ENCODE peak calls at places on chromosome 7, in seven cellular contexts. One of them, this sample, is unnamed.

GRCh38 chr7:147412782-147413186 is 1177.8 kb upstream of the C7orf33 start:
- DNase-seq in HT-29: no peak
- DNase-seq in NCI-H2107: no peak
- DNase-seq in CD4-positive, alpha-beta T cell: no peak
- DNase-seq in NCI-H774: no peak
- DNase-seq in left cardiac atrium: no peak
- DNase-seq in germinal center: no peak
- DNase-seq in this sample: no peak

GRCh38 chr7:66150471-66150870 is 35.8 kb downstream of the CRCP start:
- DNase-seq in HT-29: no peak
- DNase-seq in NCI-H2107: no peak
- DNase-seq in CD4-positive, alpha-beta T cell: no peak
- DNase-seq in NCI-H774: no peak
- DNase-seq in left cardiac atrium: peak
- DNase-seq in germinal center: no peak
- DNase-seq in this sample: no peak

GRCh38 chr7:27680610-27681009 is 17.9 kb upstream of the HIBADH start:
- DNase-seq in HT-29: no peak
- DNase-seq in NCI-H2107: no peak
- DNase-seq in CD4-positive, alpha-beta T cell: no peak
- DNase-seq in NCI-H774: no peak
- DNase-seq in left cardiac atrium: no peak
- DNase-seq in germinal center: no peak
- DNase-seq in this sample: no peak

GRCh38 chr7:368651-369475 is 78.9 kb downstream of the FOXL3 start:
- DNase-seq in HT-29: no peak
- DNase-seq in NCI-H2107: no peak
- DNase-seq in CD4-positive, alpha-beta T cell: no peak
- DNase-seq in NCI-H774: no peak
- DNase-seq in left cardiac atrium: peak
- DNase-seq in germinal center: no peak
- DNase-seq in this sample: no peak

GRCh38 chr7:1466524-1467271 is 7.4 kb upstream of the MICALL2 start:
- DNase-seq in HT-29: peak
- DNase-seq in NCI-H2107: no peak
- DNase-seq in CD4-positive, alpha-beta T cell: no peak
- DNase-seq in NCI-H774: no peak
- DNase-seq in left cardiac atrium: peak
- DNase-seq in germinal center: no peak
- DNase-seq in this sample: no peak

GRCh38 chr7:33757050-33757449 is 148.3 kb upstream of the BMPER start:
- DNase-seq in HT-29: no peak
- DNase-seq in NCI-H2107: no peak
- DNase-seq in CD4-positive, alpha-beta T cell: no peak
- DNase-seq in NCI-H774: no peak
- DNase-seq in left cardiac atrium: no peak
- DNase-seq in germinal center: no peak
- DNase-seq in this sample: no peak

GRCh38 chr7:41492603-41493002 is 210.3 kb downstream of the INHBA start:
- DNase-seq in HT-29: no peak
- DNase-seq in NCI-H2107: no peak
- DNase-seq in CD4-positive, alpha-beta T cell: no peak
- DNase-seq in NCI-H774: no peak
- DNase-seq in left cardiac atrium: no peak
- DNase-seq in germinal center: no peak
- DNase-seq in this sample: no peak

GRCh38 chr7:108000875-108001758 is 1.8 kb downstream of the LAMB1 start:
- DNase-seq in HT-29: no peak
- DNase-seq in NCI-H2107: no peak
- DNase-seq in CD4-positive, alpha-beta T cell: no peak
- DNase-seq in NCI-H774: no peak
- DNase-seq in left cardiac atrium: peak
- DNase-seq in germinal center: no peak
- DNase-seq in this sample: no peak

GRCh38 chr7:44539669-44540516 is 1.2 kb downstream of the NPC1L1 start:
- DNase-seq in HT-29: no peak
- DNase-seq in NCI-H2107: no peak
- DNase-seq in CD4-positive, alpha-beta T cell: no peak
- DNase-seq in NCI-H774: no peak
- DNase-seq in left cardiac atrium: no peak
- DNase-seq in germinal center: no peak
- DNase-seq in this sample: no peak

GRCh38 chr7:99762680-99763327 is 21.2 kb downstream of the CYP3A4 start:
- DNase-seq in HT-29: no peak
- DNase-seq in NCI-H2107: no peak
- DNase-seq in CD4-positive, alpha-beta T cell: no peak
- DNase-seq in NCI-H774: no peak
- DNase-seq in left cardiac atrium: peak
- DNase-seq in germinal center: no peak
- DNase-seq in this sample: no peak

GRCh38 chr7:150378115-150378852 is 846 bp upstream of the ZNF775 start:
- DNase-seq in HT-29: peak
- DNase-seq in NCI-H2107: peak
- DNase-seq in CD4-positive, alpha-beta T cell: no peak
- DNase-seq in NCI-H774: peak
- DNase-seq in left cardiac atrium: peak
- DNase-seq in germinal center: peak
- DNase-seq in this sample: no peak

GRCh38 chr7:106166651-106167342 is 54.7 kb upstream of the SYPL1 start:
- DNase-seq in HT-29: peak
- DNase-seq in NCI-H2107: peak
- DNase-seq in CD4-positive, alpha-beta T cell: no peak
- DNase-seq in NCI-H774: peak
- DNase-seq in left cardiac atrium: peak
- DNase-seq in germinal center: peak
- DNase-seq in this sample: peak

This sample was measured in NCI-H187 treated with DMSO at 0.1 percent for 48 hours.